ENCODE peak calls at places on chromosomes 7 and 10, in ten cellular contexts. F is effector CD4-positive, alpha-beta T cell; D is ACHN; R is left ventricle myocardium superior; E is T1000; H is PC-9; O is iPS-NIHi11; I is EH; C is NCI-H187; J is WTC11. P is an unnamed sample.

GRCh38 chr10:70662362-70663220 is 9.7 kb upstream of the ADAMTS14 start:
- DNase-seq in E (no peak), R (no peak), O (no peak), C (no peak), D (no peak), J (no peak), F (no peak), I (peak), H (no peak), P (peak)

GRCh38 chr10:33233191-33233590 is 101.3 kb downstream of the NRP1 start:
- DNase-seq in C (no peak), O (no peak), E (no peak), J (no peak), H (no peak), D (no peak), F (no peak), I (no peak), R (no peak), P (no peak)

GRCh38 chr10:96858706-96859050 is 26.6 kb downstream of the LCOR start:
- DNase-seq in O (no peak), H (no peak), C (no peak), J (no peak), F (no peak), I (peak), E (no peak), D (no peak), R (no peak), P (no peak)

GRCh38 chr7:35722054-35722849 is 27.3 kb upstream of the HERPUD2 start:
- DNase-seq in I (no peak), O (no peak), F (no peak), E (no peak), C (no peak), R (no peak), H (no peak), J (no peak), D (no peak), P (no peak)

GRCh38 chr10:60508037-60508436 is 118.4 kb upstream of the ANK3 start:
- DNase-seq in D (no peak), R (no peak), J (no peak), F (no peak), H (no peak), E (no peak), C (no peak), I (no peak), O (no peak), P (no peak)

GRCh38 chr7:23383225-23383624 is 84.1 kb downstream of the MALSU1 start:
- DNase-seq in F (no peak), I (peak), R (no peak), E (no peak), C (no peak), O (no peak), D (no peak), J (no peak), H (no peak), P (peak)

GRCh38 chr7:42527004-42527403 is 290.0 kb upstream of the GLI3 start:
- DNase-seq in O (no peak), C (no peak), F (no peak), J (peak), H (no peak), R (no peak), E (no peak), I (peak), D (no peak), P (no peak)

GRCh38 chr7:2732388-2732787 is 44.4 kb downstream of the AMZ1 start:
- DNase-seq in I (no peak), H (no peak), D (no peak), C (no peak), E (no peak), J (no peak), F (no peak), O (no peak), R (no peak), P (no peak)

GRCh38 chr7:98107313-98107691 is 640 bp downstream of the LMTK2 start:
- DNase-seq in E (no peak), I (peak), D (no peak), C (no peak), F (no peak), H (no peak), J (peak), R (peak), O (no peak), P (no peak)

GRCh38 chr7:15168489-15168888 is 265.9 kb upstream of the DGKB start:
- DNase-seq in H (no peak), D (no peak), O (no peak), I (no peak), J (no peak), E (no peak), F (no peak), C (no peak), R (no peak), P (no peak)

GRCh38 chr7:66265566-66265965 is 60.4 kb downstream of the TPST1 start:
- DNase-seq in H (no peak), E (no peak), I (peak), O (no peak), J (no peak), D (peak), R (no peak), C (no peak), F (no peak), P (peak)

GRCh38 chr7:140659727-140660396 is 12.9 kb upstream of the ADCK2 start:
- DNase-seq in H (no peak), O (no peak), I (peak), D (no peak), E (no peak), C (no peak), J (no peak), R (no peak), F (no peak), P (no peak)

GRCh38 chr10:25933653-25934608 is at the start of gene MYO3A:
- DNase-seq in I (no peak), F (no peak), H (no peak), C (no peak), J (peak), D (no peak), O (peak), R (no peak), E (no peak), P (no peak)

GRCh38 chr7:28617308-28617707 is 205.0 kb downstream of the CREB5 start:
- DNase-seq in F (no peak), I (no peak), R (no peak), D (no peak), H (no peak), J (no peak), C (no peak), O (no peak), E (no peak), P (no peak)

GRCh38 chr7:128099204-128099671 is 68.0 kb upstream of the LRRC4 start:
- DNase-seq in H (no peak), I (no peak), O (no peak), F (no peak), J (no peak), R (no peak), D (no peak), E (no peak), C (no peak), P (peak)

GRCh38 chr7:2018786-2019692 is 213.7 kb downstream of the MAD1L1 start:
- DNase-seq in H (peak), I (peak), E (no peak), O (no peak), J (no peak), D (no peak), F (no peak), R (peak), C (no peak), P (peak)

GRCh38 chr10:114430688-114431413 is 26.5 kb upstream of the AFAP1L2 start:
- DNase-seq in H (no peak), F (no peak), I (no peak), E (no peak), C (no peak), O (no peak), R (no peak), J (no peak), D (no peak), P (no peak)

GRCh38 chr10:60123172-60123571 is 216.8 kb upstream of the CCDC6 start:
- DNase-seq in R (no peak), J (no peak), H (peak), D (peak), E (no peak), O (no peak), I (peak), F (no peak), C (no peak), P (peak)

GRCh38 chr7:21251166-21251806 is 176.6 kb upstream of the SP4 start:
- DNase-seq in O (no peak), D (peak), R (no peak), C (no peak), H (no peak), E (no peak), I (no peak), J (no peak), F (no peak), P (no peak)

GRCh38 chr7:103446046-103446520 is at the start of gene SLC26A5:
- DNase-seq in F (no peak), I (no peak), C (peak), D (no peak), R (no peak), O (peak), E (no peak), J (peak), H (peak), P (no peak)

GRCh38 chr7:154857240-154857639 is 145.7 kb downstream of the PAXIP1 start:
- DNase-seq in D (no peak), F (no peak), E (no peak), C (peak), J (no peak), O (no peak), R (no peak), I (no peak), H (no peak), P (no peak)

GRCh38 chr7:108246227-108246837 is 116.2 kb upstream of the LAMB4 start:
- DNase-seq in C (no peak), H (peak), J (no peak), O (peak), I (peak), R (no peak), E (peak), F (no peak), D (peak), P (peak)

GRCh38 chr10:124733566-124734245 is 10.5 kb downstream of the FAM53B start:
- DNase-seq in I (no peak), F (no peak), J (no peak), C (no peak), H (no peak), E (no peak), O (no peak), D (no peak), R (no peak), P (no peak)

P was measured in fibroblast of gingiva.